ENCODE peak calls at places on chromosomes 13 and 19, in five cellular contexts. V is left ventricle myocardium inferior, A is mesendoderm, U is fibroblast of lung, X is HAP-1. P is an unnamed sample.

GRCh38 chr13:40784540-40784939 is 4.9 kb upstream of the SLC25A15 start:
- DNase-seq in V (no peak), A (no peak), U (no peak), X (no peak), P (no peak)

GRCh38 chr13:33119886-33120543 is 103.8 kb downstream of the KL start:
- DNase-seq in V (no peak), A (no peak), U (peak; percentile 79), X (peak; percentile 11), P (no peak)

GRCh38 chr13:21076265-21076653 is 14.9 kb upstream of the LATS2 start:
- DNase-seq in V (no peak), A (peak; percentile 22), U (no peak), X (no peak), P (no peak)

GRCh38 chr19:33904681-33905080 is 108.0 kb downstream of the KCTD15 start:
- DNase-seq in V (no peak), A (peak; percentile 88), U (peak; percentile 29), X (no peak), P (no peak)

GRCh38 chr13:110520431-110521295 is 40.9 kb downstream of the RAB20 start:
- DNase-seq in V (peak; percentile 73), A (no peak), U (peak; percentile 66), X (no peak), P (peak; percentile 96)

GRCh38 chr19:51887522-51888498 is at the start of gene ZNF577:
- DNase-seq in V (peak; percentile 93), A (peak; percentile 98), U (peak; percentile 95), X (no peak), P (peak; percentile 92)

GRCh38 chr13:51818771-51819511 is 15.0 kb upstream of the DHRS12 start:
- DNase-seq in V (no peak), A (no peak), U (peak; percentile 40), X (no peak), P (no peak)

GRCh38 chr19:18090545-18091216 is 3.9 kb upstream of the IL12RB1 start:
- DNase-seq in V (no peak), A (no peak), U (no peak), X (no peak), P (no peak)

GRCh38 chr13:113129480-113129879 is 6.9 kb downstream of the F10 start:
- DNase-seq in V (no peak), A (no peak), U (no peak), X (no peak), P (no peak)

GRCh38 chr13:112774448-112774792 is 84.6 kb downstream of the ATP11A start:
- DNase-seq in V (no peak), A (no peak), U (no peak), X (no peak), P (no peak)

GRCh38 chr19:52935434-52935833 is 12.2 kb upstream of the ZNF888 start:
- DNase-seq in V (no peak), A (no peak), U (peak; percentile 86), X (no peak), P (no peak)

GRCh38 chr13:42277618-42278276 is 5.8 kb downstream of the AKAP11 start:
- DNase-seq in V (no peak), A (no peak), U (peak; percentile 35), X (no peak), P (no peak)

GRCh38 chr19:7766535-7766934 is 3.5 kb downstream of the CLEC4M start:
- DNase-seq in V (no peak), A (no peak), U (no peak), X (no peak), P (no peak)

GRCh38 chr19:8413593-8413923 is 453 bp downstream of the MARCHF2 start:
- DNase-seq in V (no peak), A (no peak), U (no peak), X (no peak), P (no peak)

GRCh38 chr13:43878897-43879322 is 630 bp downstream of the CCDC122 start:
- DNase-seq in V (peak; percentile 76), A (peak; percentile 58), U (peak; percentile 78), X (no peak), P (peak; percentile 59)

GRCh38 chr19:9109959-9110358 is 2.7 kb upstream of the OR7G2 start:
- DNase-seq in V (no peak), A (no peak), U (no peak), X (no peak), P (no peak)

GRCh38 chr13:103006706-103007426 is 59.4 kb downstream of the SLC10A2 start:
- DNase-seq in V (no peak), A (no peak), U (no peak), X (no peak), P (no peak)

GRCh38 chr13:103002279-103002678 is 63.9 kb downstream of the SLC10A2 start:
- DNase-seq in V (no peak), A (no peak), U (no peak), X (no peak), P (peak; percentile 71)

GRCh38 chr13:103007427-103007762 is 58.8 kb downstream of the SLC10A2 start:
- DNase-seq in V (no peak), A (no peak), U (no peak), X (no peak), P (no peak)

GRCh38 chr13:103009061-103009840 is 57.0 kb downstream of the SLC10A2 start:
- DNase-seq in V (no peak), A (no peak), U (no peak), X (no peak), P (no peak)

DNA sequence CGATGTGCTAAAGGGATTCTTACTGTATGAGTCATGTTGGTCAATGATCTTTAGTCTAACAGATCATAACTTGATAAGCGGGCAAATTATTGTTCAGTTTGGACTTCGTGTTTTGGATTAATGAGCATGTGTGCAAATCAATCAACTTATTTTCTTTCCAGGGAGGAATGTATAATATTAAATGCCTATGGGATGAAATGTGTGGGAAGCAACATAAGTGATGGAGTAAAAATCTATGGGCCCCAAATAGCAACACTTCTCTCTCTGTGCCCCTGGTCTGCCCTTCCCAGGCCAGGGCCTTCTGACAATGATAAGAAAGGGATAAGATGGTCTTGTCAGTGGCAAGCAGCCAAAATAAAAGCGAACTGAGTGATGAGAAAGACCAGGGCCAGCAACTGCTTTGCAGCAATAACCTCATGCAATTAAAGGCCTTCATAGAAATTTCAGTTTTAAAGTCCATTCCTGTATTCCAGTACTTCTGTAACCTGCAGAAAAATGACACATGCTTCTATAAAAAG is 61.4 kb downstream of the SLC10A2 start:
- DNase-seq in V (no peak), A (no peak), U (no peak), X (no peak), P (peak; percentile 86)
- H3K4me1 ChIP-seq in V (peaks cover 23% of the 10 kb centered on the region), A (no peaks in the 10 kb centered on the region), U (no peaks in the 10 kb centered on the region), X (no peaks in the 10 kb centered on the region), P (no peaks in the 10 kb centered on the region)

GRCh38 chr13:77056886-77057285 is 29.9 kb upstream of the FBXL3 start:
- DNase-seq in V (no peak), A (no peak), U (no peak), X (no peak), P (no peak)
- H3K36me3 ChIP-seq in V (peaks cover 84% of the 10 kb centered on the region), A (no peaks in the 10 kb centered on the region), U (peaks cover 7% of the 10 kb centered on the region), X (peaks cover 30% of the 10 kb centered on the region), P (peaks cover 13% of the 10 kb centered on the region)

DNA sequence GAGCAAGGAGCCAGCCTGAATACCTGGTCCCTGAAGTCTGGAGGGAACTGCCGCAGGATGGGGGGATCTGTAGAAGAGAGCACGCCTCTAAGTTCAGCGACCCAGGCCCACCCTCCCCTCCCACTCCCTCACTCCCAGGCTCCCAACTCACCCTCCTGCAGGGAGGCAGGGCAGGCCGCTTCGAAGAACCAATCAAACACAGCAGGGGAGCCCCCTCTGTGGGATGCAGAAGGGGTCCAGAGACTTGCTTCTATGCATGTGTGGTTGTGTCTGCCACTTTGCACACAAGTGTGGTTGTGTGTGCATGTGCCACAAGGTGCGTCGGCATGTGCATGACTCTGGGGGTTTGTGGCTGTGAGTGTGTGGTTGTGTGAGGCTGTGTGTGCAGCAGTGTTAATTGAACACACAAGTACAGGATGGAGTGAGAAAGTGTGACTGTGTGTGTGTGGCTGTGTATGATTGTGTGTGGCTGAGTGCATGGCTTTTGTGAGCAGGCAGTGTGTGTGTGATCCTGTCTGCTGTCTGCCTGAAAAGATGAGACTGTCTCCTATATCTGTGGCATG is 1.7 kb downstream of the DENND1C start:
- DNase-seq in V (no peak), A (no peak), U (no peak), X (no peak), P (no peak)
- H3K4me3 ChIP-seq in V (no peak overlapping the region), A (no peak overlapping the region), U (no peak overlapping the region), X (no peak overlapping the region), P (no peak overlapping the region)

GRCh38 chr19:14114439-14114838 is 3.1 kb downstream of the PRKACA start:
- DNase-seq in V (no peak), A (no peak), U (no peak), X (no peak), P (no peak)

GRCh38 chr19:14114854-14115253 is 2.7 kb downstream of the PRKACA start:
- DNase-seq in V (peak; percentile 67), A (peak; percentile 40), U (no peak), X (no peak), P (peak; percentile 41)

GRCh38 chr19:14112051-14112808 is 5.3 kb downstream of the PRKACA start:
- DNase-seq in V (peak; percentile 44), A (no peak), U (no peak), X (no peak), P (no peak)

GRCh38 chr19:14112809-14113385 is 4.7 kb downstream of the PRKACA start:
- DNase-seq in V (peak; percentile 64), A (no peak), U (no peak), X (no peak), P (no peak)

DNA sequence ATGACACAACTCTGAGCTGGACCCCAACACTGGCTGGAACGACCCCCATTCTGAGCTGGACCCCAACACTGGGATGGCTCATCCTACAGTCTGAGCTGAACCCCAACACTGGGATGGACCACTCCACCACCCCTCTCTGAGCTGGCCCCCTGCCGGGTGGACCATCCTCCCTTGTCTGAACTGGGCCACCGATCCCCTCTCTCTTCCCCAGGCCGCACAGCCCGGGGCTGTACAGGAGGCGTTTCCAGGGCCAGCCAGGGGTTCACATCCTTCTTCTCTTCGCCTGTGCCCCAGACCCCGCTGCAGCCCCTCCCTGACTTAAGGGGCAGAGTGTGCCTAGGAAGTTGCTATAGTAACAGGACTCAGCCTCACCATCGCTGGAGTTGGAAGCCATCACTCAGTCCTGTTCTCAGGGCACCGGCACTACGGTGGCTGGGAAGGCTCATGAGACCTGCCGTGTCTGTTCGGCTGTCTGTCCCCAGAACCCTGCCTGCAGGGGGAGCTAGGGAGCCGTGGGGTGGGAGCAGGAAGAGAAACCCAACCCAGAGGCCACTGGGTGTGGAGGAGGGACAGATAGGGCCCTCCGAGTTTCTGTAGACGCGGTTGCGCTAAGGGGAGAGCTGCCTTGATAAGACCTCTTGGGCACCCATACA is 3.7 kb downstream of the PRKACA start:
- DNase-seq in V (peak; percentile 42), A (peak; percentile 60), U (no peak), X (no peak), P (no peak)
- H3K4me1 ChIP-seq in V (peaks cover 85% of the 10 kb centered on the region), A (peaks cover 13% of the 10 kb centered on the region), U (peaks cover 30% of the 10 kb centered on the region), X (peaks cover 12% of the 10 kb centered on the region), P (peaks cover 1% of the 10 kb centered on the region)

GRCh38 chr13:99907038-99907437 is 64.5 kb downstream of the ZIC5 start:
- DNase-seq in V (no peak), A (no peak), U (no peak), X (no peak), P (no peak)

GRCh38 chr13:99907627-99908026 is 63.9 kb downstream of the ZIC5 start:
- DNase-seq in V (no peak), A (no peak), U (no peak), X (no peak), P (no peak)

GRCh38 chr13:99909097-99909835 is 62.3 kb downstream of the ZIC5 start:
- DNase-seq in V (no peak), A (no peak), U (no peak), X (no peak), P (no peak)

GRCh38 chr13:99909836-99910619 is 61.5 kb downstream of the ZIC5 start:
- DNase-seq in V (peak; percentile 36), A (no peak), U (no peak), X (no peak), P (no peak)

GRCh38 chr13:99908129-99908805 is 63.3 kb downstream of the ZIC5 start:
- DNase-seq in V (no peak), A (peak; percentile 20), U (peak; percentile 47), X (no peak), P (no peak)
- H3K36me3 ChIP-seq in V (no peaks in the 10 kb centered on the region), A (no peaks in the 10 kb centered on the region), U (no peaks in the 10 kb centered on the region), X (no peaks in the 10 kb centered on the region), P (no peaks in the 10 kb centered on the region)

P was measured in small intestine.